ENCODE peak calls at places on chromosomes 7 and 10, in nine cellular contexts. M is AG09309, D is GM10248, N is Peyer's patch, I is fibroblast of the aortic adventitia, O is iPS-NIHi11, G is T-helper 1 cell, T is BJ, V is KBM-7. H is an unnamed sample.

GRCh38 chr7:46744957-46745699 is 824.1 kb upstream of the IGFBP3 start:
- DNase-seq in M (no peak), D (no peak), N (no peak), I (no peak), O (no peak), G (no peak), T (no peak), V (no peak), H (no peak)

GRCh38 chr7:123741940-123742339 is 6.9 kb downstream of the WASL start:
- DNase-seq in M (no peak), D (no peak), N (no peak), I (no peak), O (no peak), G (no peak), T (no peak), V (no peak), H (no peak)

GRCh38 chr10:13633689-13634088 is 46.9 kb downstream of the PRPF18 start:
- DNase-seq in M (peak; percentile 62), D (no peak), N (no peak), I (peak; percentile 91), O (no peak), G (no peak), T (peak; percentile 15), V (no peak), H (no peak)

GRCh38 chr10:1632141-1632540 is 105.2 kb downstream of the ADARB2 start:
- DNase-seq in M (no peak), D (no peak), N (no peak), I (no peak), O (no peak), G (no peak), T (no peak), V (no peak), H (no peak)

GRCh38 chr7:97418312-97418711 is 300.8 kb downstream of the SDHAF3 start:
- DNase-seq in M (no peak), D (no peak), N (no peak), I (no peak), O (peak; percentile 26), G (no peak), T (no peak), V (peak; percentile 5), H (no peak)

GRCh38 chr10:131930586-131931330 is 29.9 kb downstream of the PPP2R2D start:
- DNase-seq in M (no peak), D (no peak), N (no peak), I (no peak), O (no peak), G (no peak), T (no peak), V (no peak), H (no peak)

GRCh38 chr7:53422291-53422690 is 386.9 kb downstream of the POM121L12 start:
- DNase-seq in M (no peak), D (no peak), N (no peak), I (no peak), O (no peak), G (no peak), T (no peak), V (no peak), H (no peak)

GRCh38 chr7:143222782-143223181 is 945 bp downstream of the TAS2R40 start:
- DNase-seq in M (no peak), D (no peak), N (no peak), I (no peak), O (no peak), G (no peak), T (no peak), V (peak; percentile 32), H (no peak)

GRCh38 chr10:100662067-100662466 is 83.3 kb upstream of the PAX2 start:
- DNase-seq in M (no peak), D (no peak), N (no peak), I (no peak), O (no peak), G (no peak), T (no peak), V (no peak), H (no peak)

GRCh38 chr7:86932038-86932512 is 127.4 kb downstream of the ELAPOR2 start:
- DNase-seq in M (peak; percentile 92), D (no peak), N (no peak), I (peak; percentile 97), O (no peak), G (no peak), T (peak; percentile 91), V (no peak), H (no peak)

GRCh38 chr10:13717936-13718772 is 131.4 kb downstream of the PRPF18 start:
- DNase-seq in M (peak; percentile 67), D (no peak), N (peak; percentile 18), I (peak; percentile 95), O (peak; percentile 33), G (no peak), T (no peak), V (peak; percentile 79), H (no peak)

GRCh38 chr10:128275405-128275804 is 149.2 kb upstream of the MKI67 start:
- DNase-seq in M (no peak), D (no peak), N (no peak), I (no peak), O (no peak), G (no peak), T (no peak), V (no peak), H (no peak)

H was measured in activated naive CD8-positive, alpha-beta T cell treated with anti-CD3 and anti-CD28 coated beads, Interleukin-2, amount 50 U/mL, for 16 hours.